ENCODE peak calls at places on chromosomes 13 and 19, in eight cellular contexts. R is neural progenitor cell, A is suprapubic skin, F is Peyer's patch, W is neuronal stem cell, M is breast epithelium, O is fibroblast of lung, V is PC-9. B is an unnamed sample. For H3K36me3, the result is how much of the 10 kb centered on the place peaks cover.

GRCh38 chr19:41807176-41807575 is 10.8 kb downstream of the CEACAM3 start:
- DNase-seq in R (no peak), A (peak), F (no peak), W (no peak), M (no peak), O (no peak), V (no peak), B (no peak)

GRCh38 chr13:63643543-63643942 is 2227.9 kb upstream of the PCDH20 start:
- DNase-seq in R (no peak), A (no peak), F (no peak), W (no peak), M (no peak), O (peak), V (no peak), B (no peak)

GRCh38 chr13:74217816-74218215 is 83.6 kb upstream of the KLF12 start:
- DNase-seq in R (no peak), A (no peak), F (no peak), W (no peak), M (no peak), O (peak), V (no peak), B (no peak)

GRCh38 chr13:36131931-36132297 is 732 bp upstream of the DCLK1 start:
- DNase-seq in R (no peak), A (peak), F (no peak), W (no peak), M (no peak), O (peak), V (no peak), B (peak)

GRCh38 chr19:13212759-13213330 is 62.6 kb downstream of the IER2 start:
- DNase-seq in R (peak), A (peak), F (peak), W (no peak), M (peak), O (peak), V (peak), B (peak)

GRCh38 chr19:310781-311496 is 19.7 kb upstream of the PLPP2 start:
- DNase-seq in R (no peak), A (no peak), F (no peak), W (no peak), M (no peak), O (no peak), V (no peak), B (no peak)

GRCh38 chr13:112575295-112575622 is 12.7 kb downstream of the TUBGCP3 start:
- DNase-seq in R (no peak), A (no peak), F (no peak), W (no peak), M (no peak), O (no peak), V (no peak), B (no peak)

GRCh38 chr13:22517544-22517943 is 663.2 kb upstream of the SGCG start:
- DNase-seq in R (peak), A (no peak), F (no peak), W (no peak), M (no peak), O (peak), V (no peak), B (no peak)

GRCh38 chr19:11195169-11195568 is 2.2 kb downstream of the KANK2 start:
- DNase-seq in R (no peak), A (no peak), F (no peak), W (no peak), M (no peak), O (peak), V (no peak), B (no peak)

GRCh38 chr19:12065100-12065538 is 588 bp downstream of the ZNF844 start:
- DNase-seq in R (no peak), A (peak), F (no peak), W (no peak), M (peak), O (peak), V (peak), B (no peak)

GRCh38 chr13:31930901-31931522 is 100.6 kb upstream of the FRY start:
- DNase-seq in R (peak), A (no peak), F (no peak), W (no peak), M (no peak), O (no peak), V (peak), B (no peak)

GRCh38 chr13:93398167-93398566 is 171.6 kb downstream of the GPC6 start:
- DNase-seq in R (no peak), A (no peak), F (no peak), W (no peak), M (no peak), O (peak), V (no peak), B (no peak)

GRCh38 chr19:23565256-23565655 is 121.8 kb downstream of the ZNF675 start:
- DNase-seq in R (no peak), A (no peak), F (no peak), W (no peak), M (no peak), O (no peak), V (peak), B (no peak)

GRCh38 chr19:7916137-7916907 is 1.7 kb downstream of the TGFBR3L start:
- DNase-seq in R (peak), A (peak), F (peak), W (no peak), M (no peak), O (no peak), V (no peak), B (peak)

GRCh38 chr19:6063576-6063961 is 46.7 kb downstream of the RFX2 start:
- DNase-seq in R (no peak), A (peak), F (no peak), W (no peak), M (no peak), O (no peak), V (no peak), B (no peak)

GRCh38 chr13:33519561-33520479 is 234.3 kb upstream of the STARD13 start:
- DNase-seq in R (no peak), A (no peak), F (no peak), W (no peak), M (peak), O (peak), V (no peak), B (no peak)

GRCh38 chr13:69109891-69110525 is 997.6 kb upstream of the ATXN8OS start:
- DNase-seq in R (peak), A (no peak), F (no peak), W (no peak), M (no peak), O (no peak), V (no peak), B (no peak)

GRCh38 chr19:50980203-50980602 is 3.5 kb downstream of the KLK7 start:
- DNase-seq in R (no peak), A (no peak), F (no peak), W (no peak), M (no peak), O (no peak), V (no peak), B (no peak)

GRCh38 chr19:10976200-10976892 is 15.5 kb downstream of the SMARCA4 start:
- DNase-seq in R (no peak), A (no peak), F (peak), W (no peak), M (no peak), O (no peak), V (no peak), B (no peak)

GRCh38 chr19:6616011-6616410 is 25.1 kb upstream of the CD70 start:
- DNase-seq in R (no peak), A (no peak), F (no peak), W (no peak), M (no peak), O (no peak), V (no peak), B (no peak)

GRCh38 chr19:13012690-13013608 is 17.7 kb downstream of the NFIX start:
- DNase-seq in R (peak), A (peak), F (peak), W (no peak), M (no peak), O (peak), V (no peak), B (no peak)

GRCh38 chr19:34336781-34337271 is 28.2 kb upstream of the GPI start:
- DNase-seq in R (peak), A (no peak), F (no peak), W (no peak), M (no peak), O (peak), V (no peak), B (no peak)

GRCh38 chr13:113153810-113154748 is 4.4 kb upstream of the PROZ start:
- DNase-seq in R (peak), A (peak), F (peak), W (peak), M (peak), O (peak), V (peak), B (peak)

GRCh38 chr13:32195713-32196112 is 119.5 kb downstream of the ZAR1L start:
- DNase-seq in R (no peak), A (no peak), F (no peak), W (no peak), M (no peak), O (no peak), V (no peak), B (no peak)

GRCh38 chr13:110403315-110403714 is 96.2 kb downstream of the COL4A2 start:
- DNase-seq in R (no peak), A (no peak), F (no peak), W (no peak), M (no peak), O (no peak), V (no peak), B (no peak)

GRCh38 chr13:48633695-48634094 is 20.0 kb upstream of the CYSLTR2 start:
- DNase-seq in R (no peak), A (no peak), F (no peak), W (no peak), M (no peak), O (no peak), V (no peak), B (no peak)

GRCh38 chr19:19113040-19113541 is 25.2 kb downstream of the TMEM161A start:
- DNase-seq in R (peak), A (no peak), F (no peak), W (no peak), M (no peak), O (peak), V (peak), B (no peak)

GRCh38 chr13:111639994-111640393 is 319.6 kb downstream of the TEX29 start:
- DNase-seq in R (no peak), A (no peak), F (no peak), W (no peak), M (no peak), O (no peak), V (no peak), B (no peak)

GRCh38 chr13:27607125-27607524 is 13.2 kb downstream of the LNX2 start:
- DNase-seq in R (no peak), A (no peak), F (no peak), W (no peak), M (no peak), O (peak), V (peak), B (no peak)

GRCh38 chr13:104593251-104593576 is 1527.0 kb upstream of the SLC10A2 start:
- DNase-seq in R (no peak), A (no peak), F (no peak), W (no peak), M (no peak), O (no peak), V (no peak), B (no peak)

GRCh38 chr13:27455331-27455855 is 5.0 kb upstream of the MTIF3 start:
- DNase-seq in R (no peak), A (no peak), F (no peak), W (no peak), M (no peak), O (peak), V (no peak), B (no peak)

GRCh38 chr13:108629353-108629752 is at the start of gene MYO16:
- DNase-seq in R (peak), A (no peak), F (no peak), W (peak), M (no peak), O (no peak), V (no peak), B (no peak)

GRCh38 chr13:98822238-98822606 is 69.8 kb upstream of the SLC15A1 start:
- DNase-seq in R (no peak), A (no peak), F (no peak), W (no peak), M (no peak), O (peak), V (no peak), B (no peak)

GRCh38 chr19:16638666-16639065 is 10.7 kb upstream of the MED26 start:
- DNase-seq in R (no peak), A (no peak), F (no peak), W (no peak), M (no peak), O (no peak), V (no peak), B (no peak)
- H3K36me3 ChIP-seq in R (under half), A (half or more), F (under half), W (under half), M (under half), O (under half), V (under half), B (half or more)

DNA sequence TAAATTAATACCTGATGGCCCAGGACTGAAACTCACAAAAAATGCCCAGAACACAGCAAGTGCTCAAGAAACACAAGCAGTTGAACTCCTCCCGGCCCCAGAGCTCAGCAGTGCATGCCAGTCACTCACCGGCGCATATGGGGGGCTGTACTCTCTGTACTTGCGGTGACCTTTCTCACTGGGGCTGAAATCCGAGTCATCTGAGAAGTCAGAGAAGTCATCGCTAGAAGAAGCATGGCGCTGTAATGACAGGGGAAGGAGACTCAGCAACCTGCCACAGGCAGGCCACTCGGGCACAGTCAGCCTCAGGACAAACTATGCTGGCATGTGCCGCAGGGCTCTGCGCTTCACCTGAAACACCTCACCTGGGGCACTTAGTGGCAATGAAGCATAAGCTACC is 19.7 kb downstream of the ZC3H4 start:
- DNase-seq in R (no peak), A (no peak), F (no peak), W (no peak), M (no peak), O (no peak), V (no peak), B (no peak)
- H3K36me3 ChIP-seq in R (under half), A (under half), F (under half), W (under half), M (under half), O (under half), V (under half), B (half or more)

GRCh38 chr19:2142173-2142829 is 9.1 kb downstream of the AP3D1 start:
- DNase-seq in R (no peak), A (no peak), F (no peak), W (no peak), M (no peak), O (no peak), V (no peak), B (no peak)
- H3K36me3 ChIP-seq in R (under half), A (under half), F (under half), W (under half), M (under half), O (under half), V (under half), B (under half)

DNA sequence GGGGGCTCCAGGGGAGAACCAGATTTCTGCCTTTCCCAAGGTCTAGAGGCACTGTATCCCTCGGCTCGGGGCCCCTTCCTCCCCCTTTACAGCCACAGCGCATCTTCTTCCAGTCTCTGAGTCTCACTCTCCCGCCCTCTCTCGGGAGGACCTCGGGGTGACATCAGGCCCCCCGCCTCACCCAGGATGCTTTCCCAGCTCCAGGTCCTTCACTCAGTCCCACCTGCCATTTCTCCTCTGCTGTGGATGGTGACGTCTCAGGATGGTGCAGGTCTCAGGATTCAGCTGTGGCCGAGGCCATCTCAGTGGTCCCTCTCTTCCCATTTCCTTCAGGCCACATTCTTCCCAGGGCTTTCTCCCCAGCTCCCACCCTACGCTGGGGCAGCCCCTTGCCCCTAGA is 13.6 kb upstream of the KDM4B start:
- DNase-seq in R (no peak), A (no peak), F (no peak), W (no peak), M (no peak), O (no peak), V (no peak), B (no peak)
- H3K36me3 ChIP-seq in R (under half), A (under half), F (under half), W (half or more), M (under half), O (under half), V (under half), B (under half)

DNA sequence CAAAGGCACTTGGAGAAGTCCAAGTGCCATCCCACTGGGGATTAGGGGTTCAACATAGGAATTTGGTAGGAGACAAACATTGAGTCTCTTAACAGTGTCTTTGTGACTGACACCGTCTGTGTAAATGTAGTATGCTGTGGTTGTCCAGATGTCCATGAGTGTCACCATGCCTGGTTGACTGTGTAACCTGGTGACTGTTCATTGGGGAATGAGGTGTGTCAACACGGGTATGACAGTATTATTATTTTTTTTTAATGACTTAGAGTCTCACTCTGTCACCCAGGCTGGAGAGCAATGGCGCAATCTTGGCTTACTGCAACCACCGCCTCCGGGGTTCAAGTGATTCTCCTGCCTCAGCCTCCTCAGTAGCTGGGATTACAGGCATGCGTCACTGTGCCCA is 16.2 kb downstream of the PKN1 start:
- DNase-seq in R (no peak), A (no peak), F (no peak), W (no peak), M (no peak), O (no peak), V (peak), B (no peak)
- H3K36me3 ChIP-seq in R (under half), A (half or more), F (under half), W (under half), M (under half), O (under half), V (half or more), B (half or more)

GRCh38 chr19:49800771-49801170 is 12.3 kb downstream of the FUZ start:
- DNase-seq in R (no peak), A (no peak), F (no peak), W (no peak), M (no peak), O (no peak), V (no peak), B (no peak)
- H3K36me3 ChIP-seq in R (under half), A (half or more), F (under half), W (under half), M (under half), O (under half), V (under half), B (half or more)

GRCh38 chr19:17520865-17521264 is 9.4 kb downstream of the PGLS start:
- DNase-seq in R (no peak), A (no peak), F (no peak), W (no peak), M (no peak), O (no peak), V (no peak), B (no peak)
- H3K36me3 ChIP-seq in R (under half), A (under half), F (under half), W (under half), M (under half), O (under half), V (under half), B (under half)

GRCh38 chr13:40779796-40780285 is 8.9 kb upstream of the MRPS31 start:
- DNase-seq in R (no peak), A (no peak), F (no peak), W (no peak), M (no peak), O (no peak), V (no peak), B (no peak)
- H3K36me3 ChIP-seq in R (under half), A (under half), F (under half), W (under half), M (under half), O (under half), V (under half), B (under half)

GRCh38 chr19:48456864-48457263 is 1.5 kb downstream of the KCNJ14 start:
- DNase-seq in R (no peak), A (no peak), F (no peak), W (no peak), M (no peak), O (no peak), V (no peak), B (no peak)
- H3K36me3 ChIP-seq in R (under half), A (under half), F (under half), W (under half), M (under half), O (under half), V (under half), B (half or more)